ENCODE peak calls at places on chromosomes 11 and 22, in eight cellular contexts. One of them, this sample, is unnamed.

GRCh38 chr11:269146-269890 is 8.9 kb upstream of the NLRP6 start:
- DNase-seq in RWPE2: no peak
- DNase-seq in GM23248: peak; percentile 54
- DNase-seq in ovary: no peak
- DNase-seq in stomach: no peak
- DNase-seq in spleen: peak; percentile 82
- DNase-seq in IMR-90: no peak
- DNase-seq in neural progenitor cell: no peak
- DNase-seq in this sample: peak; percentile 16

GRCh38 chr11:98104249-98104648 is 916.5 kb upstream of the CNTN5 start:
- DNase-seq in RWPE2: no peak
- DNase-seq in GM23248: no peak
- DNase-seq in ovary: no peak
- DNase-seq in stomach: no peak
- DNase-seq in spleen: no peak
- DNase-seq in IMR-90: no peak
- DNase-seq in neural progenitor cell: no peak
- DNase-seq in this sample: no peak

GRCh38 chr22:40714514-40714966 is 35.3 kb downstream of the MCHR1 start:
- DNase-seq in RWPE2: no peak
- DNase-seq in GM23248: peak; percentile 53
- DNase-seq in ovary: peak; percentile 63
- DNase-seq in stomach: no peak
- DNase-seq in spleen: no peak
- DNase-seq in IMR-90: peak; percentile 68
- DNase-seq in neural progenitor cell: peak; percentile 94
- DNase-seq in this sample: no peak

GRCh38 chr22:48918585-48919186 is 909.0 kb downstream of the BRD1 start:
- DNase-seq in RWPE2: no peak
- DNase-seq in GM23248: no peak
- DNase-seq in ovary: no peak
- DNase-seq in stomach: peak; percentile 13
- DNase-seq in spleen: no peak
- DNase-seq in IMR-90: no peak
- DNase-seq in neural progenitor cell: peak; percentile 9
- DNase-seq in this sample: no peak

GRCh38 chr11:94968334-94968958 is 4.9 kb downstream of the CWC15 start:
- DNase-seq in RWPE2: no peak
- DNase-seq in GM23248: peak; percentile 79
- DNase-seq in ovary: no peak
- DNase-seq in stomach: no peak
- DNase-seq in spleen: no peak
- DNase-seq in IMR-90: peak; percentile 60
- DNase-seq in neural progenitor cell: no peak
- DNase-seq in this sample: no peak

GRCh38 chr11:2515401-2516275 is 70.8 kb downstream of the KCNQ1 start:
- DNase-seq in RWPE2: no peak
- DNase-seq in GM23248: no peak
- DNase-seq in ovary: no peak
- DNase-seq in stomach: peak; percentile 17
- DNase-seq in spleen: peak; percentile 51
- DNase-seq in IMR-90: no peak
- DNase-seq in neural progenitor cell: no peak
- DNase-seq in this sample: peak; percentile 8

GRCh38 chr11:63747006-63747405 is 21.6 kb downstream of the ZFTA start:
- DNase-seq in RWPE2: no peak
- DNase-seq in GM23248: peak; percentile 43
- DNase-seq in ovary: no peak
- DNase-seq in stomach: no peak
- DNase-seq in spleen: no peak
- DNase-seq in IMR-90: peak; percentile 69
- DNase-seq in neural progenitor cell: no peak
- DNase-seq in this sample: no peak

GRCh38 chr11:78798567-78799170 is 224.0 kb upstream of the NARS2 start:
- DNase-seq in RWPE2: no peak
- DNase-seq in GM23248: peak; percentile 73
- DNase-seq in ovary: peak; percentile 56
- DNase-seq in stomach: peak; percentile 66
- DNase-seq in spleen: peak; percentile 82
- DNase-seq in IMR-90: peak; percentile 81
- DNase-seq in neural progenitor cell: peak; percentile 79
- DNase-seq in this sample: peak; percentile 76

GRCh38 chr22:47548953-47549740 is 786.7 kb downstream of the TBC1D22A start:
- DNase-seq in RWPE2: no peak
- DNase-seq in GM23248: no peak
- DNase-seq in ovary: no peak
- DNase-seq in stomach: no peak
- DNase-seq in spleen: no peak
- DNase-seq in IMR-90: no peak
- DNase-seq in neural progenitor cell: no peak
- DNase-seq in this sample: no peak

GRCh38 chr11:124643042-124643604 is 20.5 kb downstream of the TBRG1 start:
- DNase-seq in RWPE2: no peak
- DNase-seq in GM23248: no peak
- DNase-seq in ovary: no peak
- DNase-seq in stomach: no peak
- DNase-seq in spleen: no peak
- DNase-seq in IMR-90: no peak
- DNase-seq in neural progenitor cell: no peak
- DNase-seq in this sample: no peak

GRCh38 chr11:57647368-57647767 is 2.3 kb downstream of the YPEL4 start:
- DNase-seq in RWPE2: no peak
- DNase-seq in GM23248: peak; percentile 41
- DNase-seq in ovary: no peak
- DNase-seq in stomach: no peak
- DNase-seq in spleen: no peak
- DNase-seq in IMR-90: no peak
- DNase-seq in neural progenitor cell: peak; percentile 50
- DNase-seq in this sample: no peak

GRCh38 chr11:107957109-107957588 is 28.9 kb downstream of the RAB39A start:
- DNase-seq in RWPE2: no peak
- DNase-seq in GM23248: peak; percentile 37
- DNase-seq in ovary: no peak
- DNase-seq in stomach: no peak
- DNase-seq in spleen: no peak
- DNase-seq in IMR-90: no peak
- DNase-seq in neural progenitor cell: no peak
- DNase-seq in this sample: no peak

GRCh38 chr22:20396639-20397038 is 2.7 kb downstream of the ZNF74 start:
- DNase-seq in RWPE2: no peak
- DNase-seq in GM23248: peak; percentile 77
- DNase-seq in ovary: no peak
- DNase-seq in stomach: no peak
- DNase-seq in spleen: no peak
- DNase-seq in IMR-90: peak; percentile 35
- DNase-seq in neural progenitor cell: no peak
- DNase-seq in this sample: no peak

GRCh38 chr11:36196476-36197099 is 92.6 kb downstream of the COMMD9 start:
- DNase-seq in RWPE2: no peak
- DNase-seq in GM23248: no peak
- DNase-seq in ovary: peak; percentile 29
- DNase-seq in stomach: no peak
- DNase-seq in spleen: no peak
- DNase-seq in IMR-90: peak; percentile 7
- DNase-seq in neural progenitor cell: peak; percentile 28
- DNase-seq in this sample: peak; percentile 24

GRCh38 chr11:75275581-75275980 is 35.0 kb downstream of the TPBGL start:
- DNase-seq in RWPE2: peak; percentile 31
- DNase-seq in GM23248: no peak
- DNase-seq in ovary: no peak
- DNase-seq in stomach: peak; percentile 57
- DNase-seq in spleen: peak; percentile 94
- DNase-seq in IMR-90: peak; percentile 13
- DNase-seq in neural progenitor cell: no peak
- DNase-seq in this sample: peak; percentile 49

GRCh38 chr22:44107341-44107740 is 73.4 kb upstream of the PARVG start:
- DNase-seq in RWPE2: no peak
- DNase-seq in GM23248: no peak
- DNase-seq in ovary: no peak
- DNase-seq in stomach: no peak
- DNase-seq in spleen: no peak
- DNase-seq in IMR-90: no peak
- DNase-seq in neural progenitor cell: peak; percentile 49
- DNase-seq in this sample: no peak

GRCh38 chr11:697028-697491 is 1.4 kb downstream of the TMEM80 start:
- DNase-seq in RWPE2: no peak
- DNase-seq in GM23248: peak; percentile 94
- DNase-seq in ovary: no peak
- DNase-seq in stomach: no peak
- DNase-seq in spleen: no peak
- DNase-seq in IMR-90: peak; percentile 90
- DNase-seq in neural progenitor cell: no peak
- DNase-seq in this sample: no peak

GRCh38 chr11:93034031-93034430 is 64.6 kb downstream of the MTNR1B start:
- DNase-seq in RWPE2: no peak
- DNase-seq in GM23248: no peak
- DNase-seq in ovary: no peak
- DNase-seq in stomach: peak; percentile 42
- DNase-seq in spleen: no peak
- DNase-seq in IMR-90: peak; percentile 57
- DNase-seq in neural progenitor cell: no peak
- DNase-seq in this sample: no peak

GRCh38 chr11:128039140-128040021 is 548.0 kb downstream of the ETS1 start:
- DNase-seq in RWPE2: no peak
- DNase-seq in GM23248: peak; percentile 98
- DNase-seq in ovary: no peak
- DNase-seq in stomach: peak; percentile 43
- DNase-seq in spleen: peak; percentile 91
- DNase-seq in IMR-90: peak; percentile 82
- DNase-seq in neural progenitor cell: no peak
- DNase-seq in this sample: no peak

GRCh38 chr11:111417011-111417765 is 38.1 kb upstream of the POU2AF1 start:
- DNase-seq in RWPE2: no peak
- DNase-seq in GM23248: no peak
- DNase-seq in ovary: no peak
- DNase-seq in stomach: no peak
- DNase-seq in spleen: peak; percentile 83
- DNase-seq in IMR-90: peak; percentile 73
- DNase-seq in neural progenitor cell: no peak
- DNase-seq in this sample: no peak

GRCh38 chr11:95565692-95566091 is 223.9 kb downstream of the FAM76B start:
- DNase-seq in RWPE2: no peak
- DNase-seq in GM23248: no peak
- DNase-seq in ovary: no peak
- DNase-seq in stomach: no peak
- DNase-seq in spleen: no peak
- DNase-seq in IMR-90: no peak
- DNase-seq in neural progenitor cell: peak; percentile 85
- DNase-seq in this sample: no peak

GRCh38 chr22:43969021-43969878 is 14.0 kb downstream of the SAMM50 start:
- DNase-seq in RWPE2: no peak
- DNase-seq in GM23248: no peak
- DNase-seq in ovary: no peak
- DNase-seq in stomach: no peak
- DNase-seq in spleen: no peak
- DNase-seq in IMR-90: no peak
- DNase-seq in neural progenitor cell: no peak
- DNase-seq in this sample: no peak

GRCh38 chr11:34655335-34656008 is 34.6 kb downstream of the EHF start:
- DNase-seq in RWPE2: no peak
- DNase-seq in GM23248: peak; percentile 89
- DNase-seq in ovary: no peak
- DNase-seq in stomach: no peak
- DNase-seq in spleen: no peak
- DNase-seq in IMR-90: peak; percentile 97
- DNase-seq in neural progenitor cell: no peak
- DNase-seq in this sample: no peak
- H3K4me1 ChIP-seq in RWPE2: peaks cover 41% of the 10 kb centered on the region
- H3K4me1 ChIP-seq in GM23248: peaks cover 24% of the 10 kb centered on the region
- H3K4me1 ChIP-seq in ovary: no peaks in the 10 kb centered on the region
- H3K4me1 ChIP-seq in stomach: peaks cover 38% of the 10 kb centered on the region
- H3K4me1 ChIP-seq in spleen: peaks cover 45% of the 10 kb centered on the region
- H3K4me1 ChIP-seq in IMR-90: peaks cover 10% of the 10 kb centered on the region
- H3K4me1 ChIP-seq in neural progenitor cell: peaks cover 31% of the 10 kb centered on the region
- H3K4me1 ChIP-seq in this sample: no peaks in the 10 kb centered on the region

DNA sequence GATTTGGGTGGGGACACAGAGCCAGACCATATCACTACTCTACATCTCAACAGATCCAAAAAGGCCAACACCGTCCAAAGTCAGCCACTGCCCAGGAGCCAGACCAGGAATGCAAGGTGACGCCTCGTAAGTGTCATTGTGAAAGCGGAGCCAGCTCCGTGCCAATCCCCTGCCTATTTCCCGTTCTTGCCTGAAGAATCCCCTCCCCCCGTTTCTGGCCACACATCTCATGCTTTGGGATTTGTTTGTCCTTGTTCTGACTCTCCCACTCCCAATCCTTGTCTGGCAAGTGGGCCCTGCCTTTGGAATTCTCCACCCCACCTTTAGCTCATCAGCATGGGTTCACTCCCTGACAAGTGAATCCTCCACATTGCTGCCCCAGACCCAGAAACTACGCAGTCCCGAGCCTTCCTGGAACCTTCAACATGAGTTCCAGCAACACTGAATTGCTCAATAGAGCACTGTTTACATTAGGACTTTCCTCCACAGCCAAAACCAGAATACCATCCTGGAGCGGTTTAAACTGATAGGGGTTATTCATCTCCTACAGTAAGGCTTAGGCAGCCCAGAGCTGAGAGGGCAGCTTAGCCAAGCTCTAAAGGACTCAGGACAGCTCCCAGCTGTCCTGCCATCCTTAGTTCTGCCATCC is 6.0 kb upstream of the SLC35C1 start:
- DNase-seq in RWPE2: no peak
- DNase-seq in GM23248: no peak
- DNase-seq in ovary: no peak
- DNase-seq in stomach: peak; percentile 25
- DNase-seq in spleen: peak; percentile 49
- DNase-seq in IMR-90: peak; percentile 60
- DNase-seq in neural progenitor cell: no peak
- DNase-seq in this sample: no peak
- H3K27ac ChIP-seq in RWPE2: no peak overlapping the region
- H3K27ac ChIP-seq in GM23248: no peak overlapping the region
- H3K27ac ChIP-seq in ovary: no peak overlapping the region
- H3K27ac ChIP-seq in stomach: no peak overlapping the region
- H3K27ac ChIP-seq in spleen: no peak overlapping the region
- H3K27ac ChIP-seq in IMR-90: peak overlapping the region; percentile 47
- H3K27ac ChIP-seq in neural progenitor cell: no peak overlapping the region
- H3K27ac ChIP-seq in this sample: no peak overlapping the region

DNA sequence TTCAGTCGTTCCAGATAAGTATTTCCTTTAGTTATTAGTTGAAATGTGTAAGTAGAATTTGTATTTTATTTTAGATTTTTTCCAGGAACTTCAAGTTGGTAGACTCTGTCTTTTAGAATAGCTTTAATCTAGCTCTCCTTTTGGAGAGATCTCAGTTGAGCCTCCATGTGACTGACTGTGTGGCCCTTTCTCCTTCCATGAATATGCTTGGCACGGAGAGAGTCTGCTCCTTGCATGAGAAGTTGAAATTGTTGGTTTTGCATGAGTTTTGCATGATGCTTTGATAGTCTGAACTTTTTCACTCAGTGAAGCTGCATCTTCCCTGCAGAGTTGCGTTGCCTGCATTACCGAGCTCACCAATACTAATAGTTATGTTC is 32.8 kb upstream of the CTTN start:
- DNase-seq in RWPE2: no peak
- DNase-seq in GM23248: no peak
- DNase-seq in ovary: no peak
- DNase-seq in stomach: no peak
- DNase-seq in spleen: no peak
- DNase-seq in IMR-90: no peak
- DNase-seq in neural progenitor cell: no peak
- DNase-seq in this sample: no peak
- H3K36me3 ChIP-seq in RWPE2: peaks cover 37% of the 10 kb centered on the region
- H3K36me3 ChIP-seq in GM23248: peaks cover 21% of the 10 kb centered on the region
- H3K36me3 ChIP-seq in ovary: no peaks in the 10 kb centered on the region
- H3K36me3 ChIP-seq in stomach: peaks cover 72% of the 10 kb centered on the region
- H3K36me3 ChIP-seq in spleen: peaks cover 68% of the 10 kb centered on the region
- H3K36me3 ChIP-seq in IMR-90: peaks cover 24% of the 10 kb centered on the region
- H3K36me3 ChIP-seq in neural progenitor cell: no peaks in the 10 kb centered on the region
- H3K36me3 ChIP-seq in this sample: no peaks in the 10 kb centered on the region

GRCh38 chr22:21760640-21761039 is 25.0 kb upstream of the YPEL1 start:
- DNase-seq in RWPE2: no peak
- DNase-seq in GM23248: peak; percentile 46
- DNase-seq in ovary: no peak
- DNase-seq in stomach: no peak
- DNase-seq in spleen: no peak
- DNase-seq in IMR-90: peak; percentile 98
- DNase-seq in neural progenitor cell: no peak
- DNase-seq in this sample: no peak
- H3K4me1 ChIP-seq in RWPE2: peaks cover 3% of the 10 kb centered on the region
- H3K4me1 ChIP-seq in GM23248: peaks cover 13% of the 10 kb centered on the region
- H3K4me1 ChIP-seq in ovary: peaks cover 13% of the 10 kb centered on the region
- H3K4me1 ChIP-seq in stomach: peaks cover 5% of the 10 kb centered on the region
- H3K4me1 ChIP-seq in spleen: peaks cover 72% of the 10 kb centered on the region
- H3K4me1 ChIP-seq in IMR-90: peaks cover 26% of the 10 kb centered on the region
- H3K4me1 ChIP-seq in neural progenitor cell: peaks cover 5% of the 10 kb centered on the region
- H3K4me1 ChIP-seq in this sample: peaks cover under 1% of the 10 kb centered on the region

This sample was measured in testis.